ENCODE peak calls at places on chromosomes 13 and 19, in six cellular contexts. One of them, this sample, is unnamed.

GRCh38 chr13:109730832-109731335 is 55.5 kb downstream of the IRS2 start:
- DNase-seq in HepG2: no peak
- DNase-seq in endothelial cell of umbilical vein: no peak
- DNase-seq in A549: no peak
- DNase-seq in GM12878: no peak
- DNase-seq in K562: no peak
- DNase-seq in this sample: peak; percentile 66

GRCh38 chr19:35223856-35224505 is 4.6 kb downstream of the FAM187B start:
- DNase-seq in GM12878: no peak
- DNase-seq in HepG2: no peak
- DNase-seq in endothelial cell of umbilical vein: no peak
- DNase-seq in K562: no peak
- DNase-seq in A549: no peak
- DNase-seq in this sample: no peak

GRCh38 chr19:55418185-55418584 is 10.6 kb upstream of the UBE2S start:
- DNase-seq in endothelial cell of umbilical vein: peak; percentile 71
- DNase-seq in K562: peak; percentile 62
- DNase-seq in GM12878: no peak
- DNase-seq in HepG2: peak; percentile 70
- DNase-seq in A549: peak; percentile 91
- DNase-seq in this sample: peak; percentile 72

GRCh38 chr19:6925801-6926751 is 38.7 kb downstream of the ADGRE1 start:
- DNase-seq in HepG2: no peak
- DNase-seq in A549: peak; percentile 46
- DNase-seq in K562: no peak
- DNase-seq in GM12878: peak; percentile 68
- DNase-seq in endothelial cell of umbilical vein: no peak
- DNase-seq in this sample: peak; percentile 11

GRCh38 chr19:32041681-32042292 is 303.6 kb upstream of the ZNF507 start:
- DNase-seq in A549: peak; percentile 29
- DNase-seq in GM12878: no peak
- DNase-seq in K562: peak; percentile 38
- DNase-seq in HepG2: peak; percentile 16
- DNase-seq in endothelial cell of umbilical vein: no peak
- DNase-seq in this sample: peak; percentile 40

GRCh38 chr13:37868691-37869505 is 674 bp downstream of the TRPC4 start:
- DNase-seq in endothelial cell of umbilical vein: peak; percentile 28
- DNase-seq in K562: no peak
- DNase-seq in HepG2: no peak
- DNase-seq in GM12878: no peak
- DNase-seq in A549: no peak
- DNase-seq in this sample: no peak

GRCh38 chr13:50552424-50552966 is 291.0 kb downstream of the DLEU7 start:
- DNase-seq in K562: no peak
- DNase-seq in HepG2: no peak
- DNase-seq in GM12878: no peak
- DNase-seq in A549: no peak
- DNase-seq in endothelial cell of umbilical vein: no peak
- DNase-seq in this sample: no peak

GRCh38 chr19:56974554-56975207 is 134.2 kb upstream of the PEG3 start:
- DNase-seq in HepG2: peak; percentile 95
- DNase-seq in K562: no peak
- DNase-seq in GM12878: no peak
- DNase-seq in A549: no peak
- DNase-seq in endothelial cell of umbilical vein: no peak
- DNase-seq in this sample: no peak

GRCh38 chr19:42060117-42060516 is 9.9 kb downstream of the GRIK5 start:
- DNase-seq in GM12878: no peak
- DNase-seq in K562: no peak
- DNase-seq in A549: no peak
- DNase-seq in endothelial cell of umbilical vein: no peak
- DNase-seq in HepG2: no peak
- DNase-seq in this sample: no peak

GRCh38 chr13:61128850-61129645 is 286.6 kb downstream of the PCDH20 start:
- DNase-seq in A549: no peak
- DNase-seq in HepG2: no peak
- DNase-seq in GM12878: no peak
- DNase-seq in K562: no peak
- DNase-seq in endothelial cell of umbilical vein: no peak
- DNase-seq in this sample: no peak

GRCh38 chr13:102346769-102347168 is 55.1 kb downstream of the FGF14 start:
- DNase-seq in endothelial cell of umbilical vein: no peak
- DNase-seq in HepG2: no peak
- DNase-seq in K562: no peak
- DNase-seq in GM12878: no peak
- DNase-seq in A549: no peak
- DNase-seq in this sample: no peak

GRCh38 chr13:80695841-80696240 is 354.9 kb upstream of the SPRY2 start:
- DNase-seq in GM12878: no peak
- DNase-seq in A549: no peak
- DNase-seq in endothelial cell of umbilical vein: no peak
- DNase-seq in K562: no peak
- DNase-seq in HepG2: no peak
- DNase-seq in this sample: no peak

GRCh38 chr19:30371960-30372824 is at the start of gene ZNF536:
- DNase-seq in A549: no peak
- DNase-seq in GM12878: no peak
- DNase-seq in HepG2: no peak
- DNase-seq in K562: no peak
- DNase-seq in endothelial cell of umbilical vein: no peak
- DNase-seq in this sample: no peak

GRCh38 chr19:6610934-6611370 is 20.0 kb upstream of the CD70 start:
- DNase-seq in GM12878: no peak
- DNase-seq in HepG2: no peak
- DNase-seq in K562: no peak
- DNase-seq in endothelial cell of umbilical vein: peak; percentile 84
- DNase-seq in A549: no peak
- DNase-seq in this sample: no peak

GRCh38 chr13:69496951-69497350 is 610.7 kb upstream of the ATXN8OS start:
- DNase-seq in GM12878: no peak
- DNase-seq in HepG2: no peak
- DNase-seq in K562: no peak
- DNase-seq in A549: no peak
- DNase-seq in endothelial cell of umbilical vein: no peak
- DNase-seq in this sample: no peak

GRCh38 chr13:98033277-98034247 is 80.1 kb downstream of the IPO5 start:
- DNase-seq in HepG2: peak; percentile 85
- DNase-seq in GM12878: no peak
- DNase-seq in endothelial cell of umbilical vein: peak; percentile 45
- DNase-seq in A549: peak; percentile 13
- DNase-seq in K562: no peak
- DNase-seq in this sample: peak; percentile 35
- TF ChIP-seq CTCF in HepG2: peak; percentile 11
- TF ChIP-seq CTCF in GM12878: no peak
- TF ChIP-seq CTCF in endothelial cell of umbilical vein: peak; percentile 35
- TF ChIP-seq CTCF in A549: peak; percentile 46
- TF ChIP-seq CTCF in K562: peak; percentile 12
- TF ChIP-seq CTCF in this sample: peak; percentile 12

DNA sequence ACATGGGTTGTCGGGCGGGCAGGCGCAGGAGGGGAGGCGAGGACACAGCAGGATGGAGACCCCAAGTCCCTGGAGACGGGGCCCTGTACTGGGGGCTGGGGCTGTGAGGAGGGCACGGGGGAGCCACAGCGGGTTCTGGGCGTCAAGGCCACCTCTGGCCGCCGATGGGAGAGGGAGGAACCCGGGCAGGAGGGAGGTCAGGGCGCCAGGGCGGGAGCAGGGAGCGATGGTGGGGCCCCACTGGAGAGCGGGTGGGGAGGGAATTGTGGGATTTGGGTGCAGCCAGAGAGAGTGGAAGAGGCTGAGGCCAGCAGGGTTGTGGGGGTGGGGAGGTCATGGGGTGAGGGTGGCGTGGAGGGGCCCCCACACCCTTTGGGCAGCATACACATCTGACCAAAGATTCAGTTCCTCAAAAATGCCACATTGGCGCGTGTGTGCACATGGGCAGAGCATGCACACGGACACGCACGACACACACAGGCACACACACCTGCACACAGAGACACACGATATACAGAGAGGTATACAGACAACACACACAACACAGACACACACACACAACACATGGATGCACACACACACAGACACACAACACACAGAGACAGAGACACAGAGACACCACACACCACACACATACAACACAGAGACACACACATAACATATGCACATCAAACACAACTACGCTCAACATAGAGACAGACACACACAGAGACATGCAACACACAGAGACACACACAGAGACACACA is 54.9 kb downstream of the AP1M1 start:
- DNase-seq in GM12878: peak; percentile 24
- DNase-seq in A549: no peak
- DNase-seq in HepG2: no peak
- DNase-seq in endothelial cell of umbilical vein: no peak
- DNase-seq in K562: no peak
- DNase-seq in this sample: peak; percentile 27
- TF ChIP-seq MYC in GM12878: no peak
- TF ChIP-seq MYC in A549: no peak
- TF ChIP-seq MYC in HepG2: no peak
- TF ChIP-seq MYC in endothelial cell of umbilical vein: no peak
- TF ChIP-seq MYC in K562: no peak
- TF ChIP-seq MYC in this sample: no peak

DNA sequence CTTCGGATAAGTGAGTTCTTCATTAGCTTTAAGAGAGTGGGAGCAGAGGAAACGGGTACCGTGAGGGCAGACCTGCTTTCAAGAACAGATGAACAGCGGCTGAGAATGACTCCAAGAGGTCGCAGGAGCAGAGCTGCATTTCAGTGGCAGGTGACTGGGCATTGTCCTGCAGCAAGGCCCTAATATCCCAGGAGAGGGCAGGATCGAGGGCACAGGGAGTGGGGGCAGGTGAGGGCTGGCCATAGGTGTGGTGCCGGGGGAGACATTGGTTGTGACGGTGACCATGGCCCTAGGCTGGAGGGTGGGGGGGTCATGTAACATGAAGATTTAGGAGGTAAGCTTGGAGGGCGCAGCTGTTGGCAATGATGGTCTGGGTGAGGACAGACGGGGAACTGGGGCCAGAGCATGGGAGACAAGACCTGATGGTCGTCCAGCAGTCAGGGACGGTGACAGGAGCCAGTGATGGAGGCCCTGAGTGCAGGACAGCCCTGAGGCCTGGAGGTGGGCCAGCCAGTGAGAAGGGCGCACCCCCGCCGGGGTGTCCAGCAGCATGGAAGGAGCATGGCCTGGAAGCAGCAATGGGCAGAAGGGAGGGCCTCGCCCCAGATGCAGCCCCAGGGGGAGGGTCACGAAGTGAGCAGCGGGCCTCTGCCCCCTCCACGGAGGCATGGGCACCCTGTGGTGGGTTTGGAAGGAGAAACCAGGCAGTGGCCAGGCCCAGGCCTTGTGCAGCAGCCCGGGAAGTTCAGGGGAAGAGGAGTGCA is 29.2 kb upstream of the LAMP1 start:
- DNase-seq in A549: no peak
- DNase-seq in HepG2: no peak
- DNase-seq in endothelial cell of umbilical vein: no peak
- DNase-seq in GM12878: no peak
- DNase-seq in K562: no peak
- DNase-seq in this sample: no peak
- TF ChIP-seq CTCF in A549: no peak
- TF ChIP-seq CTCF in HepG2: no peak
- TF ChIP-seq CTCF in endothelial cell of umbilical vein: no peak
- TF ChIP-seq CTCF in GM12878: no peak
- TF ChIP-seq CTCF in K562: no peak
- TF ChIP-seq CTCF in this sample: no peak

DNA sequence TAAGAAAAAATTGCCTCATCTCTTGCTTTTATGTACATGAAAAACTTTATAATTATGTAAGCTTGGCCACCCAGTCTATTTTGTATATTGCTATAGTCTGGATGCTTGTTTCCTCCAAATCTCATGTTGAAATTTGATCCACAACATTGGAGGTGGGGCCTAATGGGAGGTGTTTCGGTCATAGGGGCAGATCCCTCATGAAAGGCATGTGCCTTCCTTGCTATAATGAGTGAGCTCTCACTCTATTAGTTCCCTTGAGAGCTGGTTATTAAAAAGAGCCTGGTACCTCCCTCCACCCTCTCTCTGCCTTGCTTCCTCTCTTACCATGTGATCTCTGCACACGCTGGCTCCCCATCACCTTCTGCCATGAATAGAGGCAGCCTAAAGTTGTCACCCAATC is 1005.1 kb downstream of the PCDH9 start:
- DNase-seq in endothelial cell of umbilical vein: no peak
- DNase-seq in HepG2: no peak
- DNase-seq in GM12878: no peak
- DNase-seq in K562: no peak
- DNase-seq in A549: no peak
- DNase-seq in this sample: peak; percentile 75
- TF ChIP-seq MYC in endothelial cell of umbilical vein: no peak
- TF ChIP-seq MYC in HepG2: no peak
- TF ChIP-seq MYC in GM12878: no peak
- TF ChIP-seq MYC in K562: no peak
- TF ChIP-seq MYC in A549: no peak
- TF ChIP-seq MYC in this sample: no peak

GRCh38 chr19:13152854-13153626 is 2.8 kb downstream of the IER2 start:
- DNase-seq in HepG2: peak; percentile 86
- DNase-seq in endothelial cell of umbilical vein: peak; percentile 94
- DNase-seq in GM12878: peak; percentile 83
- DNase-seq in A549: peak; percentile 77
- DNase-seq in K562: peak; percentile 70
- DNase-seq in this sample: peak; percentile 94
- TF ChIP-seq CTCF in HepG2: no peak
- TF ChIP-seq CTCF in endothelial cell of umbilical vein: peak; percentile 17
- TF ChIP-seq CTCF in GM12878: no peak
- TF ChIP-seq CTCF in A549: no peak
- TF ChIP-seq CTCF in K562: peak; percentile 29
- TF ChIP-seq CTCF in this sample: no peak

This sample was measured in NB4.